ENCODE peak calls at places on chromosomes 4 and X, in eight cellular contexts. N, F, D, M, Z, S, I and V are unnamed samples.

GRCh38 chr4:5032825-5033224 is 13.6 kb upstream of the CYTL1 start:
- DNase-seq in Z (no peak), N (no peak), D (no peak), I (no peak), S (no peak), F (no peak), M (no peak), V (no peak)

GRCh38 chr4:147288512-147288911 is 192.4 kb upstream of the EDNRA start:
- DNase-seq in D (no peak), I (no peak), M (no peak), F (no peak), N (no peak), Z (no peak), S (no peak), V (no peak)

GRCh38 chr4:113106076-113106475 is 56.6 kb downstream of the ANK2 start:
- DNase-seq in D (no peak), Z (no peak), I (peak; percentile 16), F (no peak), M (no peak), N (peak; percentile 7), S (no peak), V (no peak)

GRCh38 chr4:155762351-155762750 is 3.5 kb downstream of the GUCY1B1 start:
- DNase-seq in M (no peak), I (no peak), Z (no peak), F (no peak), N (no peak), S (no peak), D (no peak), V (no peak)

GRCh38 chrX:150935466-150935865 is 37.0 kb upstream of the CD99L2 start:
- DNase-seq in N (no peak), D (no peak), F (no peak), S (no peak), M (no peak), Z (no peak), I (peak; percentile 5), V (no peak)

GRCh38 chr4:80173387-80173786 is 23.9 kb upstream of the PRDM8 start:
- DNase-seq in I (peak; percentile 56), Z (no peak), N (peak; percentile 40), M (no peak), D (no peak), F (no peak), S (no peak), V (no peak)

GRCh38 chrX:23773601-23774175 is 9.3 kb upstream of the SAT1 start:
- DNase-seq in N (no peak), S (no peak), D (no peak), I (no peak), M (no peak), Z (no peak), F (no peak), V (no peak)

GRCh38 chrX:127038065-127038464 is 218.5 kb downstream of the PRR32 start:
- DNase-seq in M (no peak), D (no peak), S (no peak), I (no peak), Z (no peak), F (no peak), N (no peak), V (no peak)

GRCh38 chr4:31411606-31412005 is 691.4 kb downstream of the PCDH7 start:
- DNase-seq in N (no peak), D (no peak), Z (no peak), S (no peak), M (no peak), I (no peak), F (no peak), V (no peak)

GRCh38 chr4:156493858-156494257 is 477.7 kb downstream of the PDGFC start:
- DNase-seq in N (no peak), F (no peak), Z (no peak), D (no peak), S (no peak), I (no peak), M (no peak), V (no peak)

GRCh38 chr4:86595426-86595805 is 1.3 kb downstream of the PTPN13 start:
- DNase-seq in D (no peak), N (no peak), S (no peak), M (no peak), F (no peak), Z (no peak), I (no peak), V (no peak)

GRCh38 chr4:16029329-16029728 is 54.5 kb downstream of the PROM1 start:
- DNase-seq in F (no peak), D (no peak), M (no peak), Z (no peak), I (peak; percentile 51), S (no peak), N (no peak), V (no peak)

GRCh38 chr4:85024671-85025070 is 58.2 kb upstream of the WDFY3 start:
- DNase-seq in M (no peak), N (no peak), D (no peak), S (no peak), I (no peak), Z (no peak), F (no peak), V (no peak)

GRCh38 chr4:985123-985830 is 1.6 kb upstream of the IDUA start:
- DNase-seq in D (peak; percentile 88), S (peak; percentile 92), I (no peak), N (no peak), M (no peak), Z (no peak), F (no peak), V (peak; percentile 79)

GRCh38 chr4:26058537-26058936 is 144.5 kb downstream of the SMIM20 start:
- DNase-seq in I (no peak), D (no peak), F (no peak), S (no peak), N (peak; percentile 41), Z (no peak), M (no peak), V (no peak)

GRCh38 chr4:168585168-168586091 is 88.6 kb downstream of the PALLD start:
- DNase-seq in I (no peak), F (peak; percentile 57), S (peak; percentile 93), Z (no peak), N (peak; percentile 74), M (peak; percentile 93), D (peak; percentile 82), V (peak; percentile 64)

GRCh38 chr4:1400861-1401408 is 5.3 kb downstream of the NKX1-1 start:
- DNase-seq in F (no peak), M (peak; percentile 52), I (no peak), Z (no peak), N (no peak), D (no peak), S (peak; percentile 62), V (no peak)

GRCh38 chrX:130106071-130106470 is 4.2 kb downstream of the ELF4 start:
- DNase-seq in I (no peak), S (no peak), D (no peak), Z (no peak), M (no peak), F (no peak), N (no peak), V (no peak)

GRCh38 chrX:30278365-30278764 is 30.8 kb downstream of the NR0B1 start:
- DNase-seq in M (no peak), F (no peak), Z (no peak), D (no peak), N (no peak), S (no peak), I (no peak), V (no peak)

GRCh38 chr4:81921757-81922159 is 450.1 kb upstream of the RASGEF1B start:
- DNase-seq in F (no peak), D (no peak), Z (no peak), I (no peak), N (no peak), S (peak; percentile 52), M (no peak), V (no peak)

GRCh38 chr4:81915430-81915829 is 443.7 kb upstream of the RASGEF1B start:
- DNase-seq in Z (no peak), N (no peak), M (no peak), F (no peak), D (no peak), I (no peak), S (no peak), V (no peak)

GRCh38 chr4:81919810-81920209 is 448.1 kb upstream of the RASGEF1B start:
- DNase-seq in N (no peak), M (no peak), S (peak; percentile 57), I (no peak), D (no peak), Z (no peak), F (no peak), V (peak; percentile 19)

GRCh38 chr4:81922271-81922775 is 450.6 kb upstream of the RASGEF1B start:
- DNase-seq in M (no peak), I (no peak), S (no peak), D (no peak), Z (no peak), F (no peak), N (no peak), V (no peak)

DNA sequence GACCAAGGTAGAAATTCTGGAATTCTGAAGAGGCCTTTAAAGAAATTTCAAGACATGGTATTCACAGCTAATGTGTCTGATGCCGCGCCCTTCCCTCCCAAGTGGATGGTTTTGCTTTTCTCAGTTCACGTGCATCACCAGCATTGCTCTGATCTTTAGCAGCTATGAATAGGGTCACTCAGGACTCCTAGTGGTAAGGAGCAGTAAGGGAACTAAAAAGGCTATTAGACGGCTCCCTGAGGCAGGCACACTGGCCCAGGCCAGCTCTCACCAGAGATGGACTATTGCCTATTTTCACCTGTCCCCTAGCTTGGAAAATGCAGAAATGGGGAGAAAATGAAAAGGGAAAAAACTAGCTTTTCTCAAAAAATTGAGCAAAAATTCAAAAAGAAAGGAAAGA is 447.5 kb upstream of the RASGEF1B start:
- DNase-seq in Z (no peak), S (peak; percentile 61), N (peak; percentile 9), D (peak; percentile 38), M (no peak), I (no peak), F (no peak), V (peak; percentile 22)
- TF ChIP-seq CTCF in Z (no peak), S (peak; percentile 76), N (no peak), D (peak; percentile 65), M (no peak), I (peak; percentile 57), F (no peak), V (peak; percentile 27)

DNA sequence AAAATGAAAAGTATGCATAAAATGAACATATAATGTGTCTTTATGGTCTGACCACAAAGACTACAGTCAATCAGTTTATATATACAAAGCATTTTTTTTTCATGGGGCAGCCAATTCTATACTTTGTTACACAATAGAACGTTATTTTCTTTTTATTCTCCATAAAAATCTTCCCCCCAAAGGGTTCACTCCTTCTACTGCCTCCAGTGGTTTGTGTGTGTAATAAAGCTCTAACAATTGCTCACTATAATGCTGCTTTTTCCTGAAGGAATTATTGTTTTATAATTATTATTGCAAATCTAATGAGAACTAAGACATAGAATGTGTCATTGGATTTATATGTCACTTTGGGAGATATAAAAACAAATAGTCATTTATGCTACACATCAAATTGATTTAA is 664.1 kb upstream of the PABPC4L start:
- DNase-seq in N (no peak), F (no peak), D (no peak), Z (no peak), I (no peak), S (no peak), M (no peak), V (no peak)
- TF ChIP-seq CTCF in N (no peak), F (no peak), D (peak; percentile 54), Z (no peak), I (peak; percentile 8), S (peak; percentile 68), M (no peak), V (no peak)

GRCh38 chr4:139167774-139168444 is 9.1 kb downstream of the ELF2 start:
- DNase-seq in S (no peak), N (peak; percentile 92), F (no peak), I (no peak), Z (no peak), D (no peak), M (no peak), V (peak; percentile 9)
- TF ChIP-seq CTCF in S (peak; percentile 84), N (peak; percentile 69), F (no peak), I (peak; percentile 41), Z (peak; percentile 61), D (peak; percentile 78), M (peak; percentile 48), V (peak; percentile 29)

GRCh38 chr4:2954358-2955185 is 8.6 kb downstream of the NOP14 start:
- DNase-seq in S (peak; percentile 89), Z (no peak), I (no peak), F (no peak), M (no peak), D (peak; percentile 68), N (no peak), V (no peak)
- TF ChIP-seq CTCF in S (peak; percentile 77), Z (no peak), I (peak; percentile 43), F (no peak), M (no peak), D (peak; percentile 81), N (no peak), V (peak; percentile 36)